ENCODE peak calls at places on chromosomes 7 and 10, in five cellular contexts. I is H1, G is HepG2, X is K562, N is GM12878. M is an unnamed sample.

GRCh38 chr7:30276203-30276900 is 8.0 kb upstream of the ZNRF2 start:
- DNase-seq in I (peak), G (peak), X (no peak), N (no peak), M (peak)

GRCh38 chr7:148395990-148396716 is 194.4 kb upstream of the C7orf33 start:
- DNase-seq in I (no peak), G (no peak), X (no peak), N (no peak), M (peak)

GRCh38 chr10:118850418-118851061 is 95.8 kb upstream of the CACUL1 start:
- DNase-seq in I (peak), G (peak), X (peak), N (no peak), M (peak)

GRCh38 chr7:29005829-29006228 is 47.7 kb upstream of the TRIL start:
- DNase-seq in I (no peak), G (peak), X (no peak), N (no peak), M (no peak)

GRCh38 chr10:118842826-118843624 is 88.3 kb upstream of the CACUL1 start:
- DNase-seq in I (no peak), G (no peak), X (no peak), N (no peak), M (no peak)

GRCh38 chr7:14424675-14425074 is 435.2 kb upstream of the ETV1 start:
- DNase-seq in I (no peak), G (no peak), X (no peak), N (no peak), M (no peak)

GRCh38 chr7:126483972-126484371 is 768.8 kb downstream of the GRM8 start:
- DNase-seq in I (no peak), G (no peak), X (no peak), N (no peak), M (peak)

GRCh38 chr7:46636022-46636421 is 715.0 kb upstream of the IGFBP3 start:
- DNase-seq in I (no peak), G (no peak), X (no peak), N (no peak), M (no peak)

GRCh38 chr10:120833222-120833928 is 17.8 kb upstream of the WDR11 start:
- DNase-seq in I (no peak), G (no peak), X (no peak), N (no peak), M (no peak)

GRCh38 chr7:69526570-69526969 is 71.7 kb upstream of the AUTS2 start:
- DNase-seq in I (no peak), G (no peak), X (no peak), N (no peak), M (no peak)

GRCh38 chr10:68156373-68157185 is 47.3 kb downstream of the MYPN start:
- DNase-seq in I (no peak), G (peak), X (peak), N (no peak), M (peak)

GRCh38 chr7:119720541-119720940 is 552.4 kb upstream of the KCND2 start:
- DNase-seq in I (no peak), G (no peak), X (no peak), N (no peak), M (no peak)

GRCh38 chr7:4694653-4695335 is 12.7 kb downstream of the FOXK1 start:
- DNase-seq in I (no peak), G (no peak), X (no peak), N (no peak), M (no peak)

GRCh38 chr10:90222372-90222771 is 521.0 kb downstream of the KIF20B start:
- DNase-seq in I (no peak), G (no peak), X (no peak), N (no peak), M (no peak)

GRCh38 chr7:131122394-131122793 is 205.3 kb upstream of the MKLN1 start:
- DNase-seq in I (no peak), G (no peak), X (no peak), N (no peak), M (no peak)
- H3K4me2 ChIP-seq in I (no peak), G (no peak), X (no peak), N (peak), M (no peak)

DNA sequence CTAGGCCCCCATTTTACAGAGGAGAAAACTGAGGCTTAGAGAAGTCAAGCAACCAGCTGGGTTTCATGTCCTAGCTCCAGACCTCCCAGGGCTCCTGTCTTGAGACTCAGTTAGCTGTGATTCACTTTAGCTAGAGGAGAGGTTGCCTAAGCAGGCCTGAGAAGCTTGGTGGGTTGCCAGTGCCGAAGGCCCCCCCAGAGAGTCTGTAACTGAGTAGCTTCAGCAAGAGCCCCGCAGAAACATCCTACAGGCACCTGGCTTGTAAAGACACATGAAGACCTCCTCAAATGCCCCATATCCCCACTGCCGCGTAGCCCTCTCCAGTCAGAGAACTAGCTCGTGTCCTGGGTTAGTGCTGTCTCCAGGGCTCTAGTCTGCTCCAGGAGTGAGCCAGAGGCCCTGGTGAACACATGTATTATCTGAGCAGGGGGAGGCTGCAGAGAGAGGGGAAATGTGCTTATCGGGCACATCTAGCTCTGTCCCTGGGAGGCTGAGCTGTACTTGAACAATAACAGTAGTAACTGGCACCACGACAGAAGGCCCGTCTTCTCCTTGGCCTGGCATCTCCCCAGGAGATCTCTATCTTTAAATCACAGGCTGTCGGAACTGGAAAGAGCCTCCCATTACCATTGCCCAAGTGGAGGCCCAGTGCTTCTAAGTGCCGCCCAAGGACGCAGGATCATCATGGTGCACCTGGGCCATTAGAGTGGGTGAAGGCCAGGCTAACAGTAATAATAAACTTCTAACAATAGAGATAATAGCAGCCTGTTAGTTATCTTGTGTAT is 28.9 kb downstream of the UNC5B start:
- DNase-seq in I (no peak), G (no peak), X (no peak), N (no peak), M (peak)
- TF ChIP-seq SIN3A in I (no peak), G (no peak), X (no peak), N (no peak), M (no peak)

DNA sequence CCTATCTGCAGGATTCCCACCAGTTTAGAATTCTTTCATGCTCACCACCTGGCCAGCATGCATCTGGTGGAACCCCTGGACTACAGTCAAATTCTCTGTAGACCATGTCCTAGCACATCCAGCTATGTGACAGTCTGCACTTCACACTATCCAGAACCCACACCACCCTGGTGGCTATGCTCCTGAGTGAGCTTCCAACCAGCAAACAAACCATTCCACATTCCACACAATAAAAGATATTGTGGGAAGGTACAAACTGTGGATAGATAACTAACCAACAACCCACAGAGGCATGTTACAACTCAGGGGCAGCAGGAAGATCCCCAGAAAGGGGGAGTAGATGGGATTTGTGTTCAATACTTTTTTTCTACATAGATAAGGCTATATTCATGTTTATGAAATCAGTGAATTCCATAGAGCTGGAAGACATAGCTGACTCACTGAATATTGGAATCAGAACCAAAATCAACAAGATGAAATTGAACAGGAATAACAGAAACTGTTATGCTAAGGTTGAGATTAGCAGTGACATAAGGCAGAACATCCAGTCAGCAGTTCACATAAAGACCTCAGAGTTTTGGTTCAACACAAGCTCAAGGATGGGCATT is 72.5 kb downstream of the LRRC17 start:
- DNase-seq in I (no peak), G (no peak), X (no peak), N (no peak), M (no peak)
- TF ChIP-seq RFX5 in I (no peak), G (no peak), X (no peak), N (no peak), M (no peak)

DNA sequence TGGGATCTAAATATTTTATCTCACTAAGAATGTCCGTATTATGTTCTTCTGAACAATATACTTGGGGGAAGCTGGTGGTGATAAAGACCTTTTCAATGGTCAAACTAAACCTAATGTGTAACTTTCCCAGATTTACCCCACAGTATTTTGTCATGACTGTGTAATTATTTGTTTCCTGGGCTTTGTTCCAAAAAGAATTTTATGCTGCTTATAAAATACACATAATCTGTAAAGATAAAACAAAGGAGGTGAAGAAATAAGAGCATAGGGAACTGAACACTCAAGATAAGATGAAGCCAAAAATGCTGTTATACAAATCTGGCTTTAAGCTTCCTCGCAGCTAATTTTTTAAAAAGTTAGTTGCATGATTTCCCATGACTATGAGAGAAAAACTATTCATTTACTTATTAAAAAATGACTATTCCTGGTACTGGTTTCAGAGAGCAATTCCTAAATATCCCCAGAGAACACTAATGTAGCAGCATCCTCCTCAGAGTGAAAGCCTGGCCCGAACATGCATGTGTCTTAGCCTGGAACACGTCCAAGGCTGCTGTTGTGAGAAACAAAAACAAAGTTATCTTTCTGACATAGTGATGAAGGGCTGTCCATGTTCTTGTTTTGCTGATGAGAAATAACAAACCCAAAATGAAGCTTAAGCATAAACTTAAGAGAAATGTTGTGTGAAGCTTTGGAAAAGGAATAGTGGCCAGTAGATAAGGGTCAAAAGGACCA is 33.9 kb downstream of the MALSU1 start:
- DNase-seq in I (no peak), G (no peak), X (no peak), N (no peak), M (peak)
- H3K4me2 ChIP-seq in I (no peak), G (no peak), X (no peak), N (no peak), M (peak)

GRCh38 chr7:26083113-26083512 is 68.9 kb upstream of the NFE2L3 start:
- DNase-seq in I (no peak), G (no peak), X (no peak), N (no peak), M (no peak)
- TF ChIP-seq SIN3A in I (no peak), G (no peak), X (no peak), N (no peak), M (no peak)

GRCh38 chr10:30433286-30433778 is 652 bp upstream of the MAP3K8 start:
- DNase-seq in I (peak), G (peak), X (peak), N (no peak), M (peak)
- TF ChIP-seq RFX5 in I (no peak), G (no peak), X (no peak), N (no peak), M (no peak)

GRCh38 chr10:132419631-132420468 is 22.9 kb downstream of the PWWP2B start:
- DNase-seq in I (no peak), G (no peak), X (no peak), N (no peak), M (peak)

GRCh38 chr10:132416566-132417248 is 19.7 kb downstream of the PWWP2B start:
- DNase-seq in I (no peak), G (no peak), X (no peak), N (no peak), M (peak)

GRCh38 chr10:132418520-132419416 is 21.8 kb downstream of the PWWP2B start:
- DNase-seq in I (no peak), G (no peak), X (no peak), N (no peak), M (peak)

GRCh38 chr10:132417249-132417878 is 20.4 kb downstream of the PWWP2B start:
- DNase-seq in I (no peak), G (no peak), X (no peak), N (no peak), M (no peak)

GRCh38 chr10:132417957-132418441 is 21.0 kb downstream of the PWWP2B start:
- DNase-seq in I (no peak), G (no peak), X (no peak), N (no peak), M (peak)
- H3K4me2 ChIP-seq in I (no peak), G (no peak), X (no peak), N (no peak), M (no peak)

GRCh38 chr7:130493275-130493868 is 1.5 kb downstream of the MEST start:
- DNase-seq in I (no peak), G (no peak), X (no peak), N (no peak), M (peak)

GRCh38 chr7:130492519-130493274 is 812 bp downstream of the MEST start:
- DNase-seq in I (no peak), G (no peak), X (no peak), N (no peak), M (peak)

GRCh38 chr7:130490888-130491771 is 755 bp upstream of the MEST start:
- DNase-seq in I (peak), G (no peak), X (no peak), N (no peak), M (peak)

GRCh38 chr7:130490287-130490686 is 1.6 kb upstream of the MEST start:
- DNase-seq in I (peak), G (no peak), X (no peak), N (no peak), M (no peak)

GRCh38 chr7:130491841-130492518 is at the start of gene MEST:
- DNase-seq in I (peak), G (no peak), X (no peak), N (no peak), M (peak)
- TF ChIP-seq SIN3A in I (peak), G (no peak), X (no peak), N (no peak), M (no peak)

GRCh38 chr7:135510603-135511183 is 791 bp upstream of the CNOT4 start:
- DNase-seq in I (no peak), G (peak), X (peak), N (peak), M (peak)
- TF ChIP-seq RFX5 in I (no peak), G (no peak), X (no peak), N (no peak), M (no peak)

DNA sequence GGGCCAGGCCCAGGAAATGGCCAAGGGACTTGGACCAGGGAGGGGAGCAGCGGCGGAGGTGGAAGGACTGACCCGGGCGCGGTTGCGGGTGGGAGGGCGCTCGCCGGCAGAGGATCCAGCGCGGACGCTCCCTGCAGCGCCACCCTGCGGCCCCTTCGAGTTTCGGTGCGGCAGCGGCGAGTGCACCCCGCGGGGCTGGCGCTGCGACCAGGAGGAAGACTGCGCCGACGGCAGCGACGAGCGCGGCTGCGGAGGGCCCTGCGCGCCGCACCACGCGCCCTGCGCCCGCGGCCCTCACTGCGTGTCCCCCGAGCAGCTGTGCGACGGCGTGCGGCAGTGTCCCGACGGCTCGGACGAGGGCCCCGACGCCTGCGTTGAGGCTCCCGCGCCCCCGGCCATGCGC is 16.8 kb upstream of the ZNF467 start:
- DNase-seq in I (peak), G (no peak), X (peak), N (no peak), M (peak)
- H3K4me2 ChIP-seq in I (peak), G (no peak), X (peak), N (no peak), M (no peak)